ENCODE peak calls at places on chromosomes 1 and 21, in ten cellular contexts. P, M, F, H, J, I, O, C, A and W are unnamed samples.

GRCh38 chr1:231625975-231626534 is 535 bp upstream of the DISC1 start:
- DNase-seq in A (no peak), P (peak), M (peak), O (no peak), F (no peak), J (no peak), H (no peak), C (no peak), I (no peak), W (no peak)

GRCh38 chr21:44736291-44737004 is 25.1 kb upstream of the TSPEAR start:
- DNase-seq in C (no peak), M (no peak), I (no peak), A (no peak), J (peak), P (peak), H (no peak), F (peak), O (no peak), W (no peak)

GRCh38 chr1:41917835-41918449 is 780 bp downstream of the HIVEP3 start:
- DNase-seq in P (peak), M (peak), A (peak), J (peak), F (peak), O (peak), I (no peak), H (no peak), C (peak), W (no peak)

GRCh38 chr1:114428083-114428754 is 82.8 kb downstream of the TRIM33 start:
- DNase-seq in O (no peak), I (no peak), F (peak), H (no peak), M (peak), P (no peak), J (no peak), A (no peak), C (peak), W (peak)

GRCh38 chr1:181632492-181632891 is 149.2 kb downstream of the CACNA1E start:
- DNase-seq in O (no peak), P (no peak), C (no peak), M (no peak), H (no peak), J (no peak), F (no peak), I (no peak), A (no peak), W (no peak)

GRCh38 chr1:35001743-35002142 is 16.6 kb upstream of the TMEM35B start:
- DNase-seq in A (no peak), F (no peak), I (no peak), O (no peak), H (no peak), P (no peak), M (no peak), C (peak), J (no peak), W (peak)

GRCh38 chr1:172821609-172822274 is 162.8 kb downstream of the FASLG start:
- DNase-seq in C (peak), O (no peak), A (no peak), J (no peak), H (no peak), F (no peak), P (no peak), I (no peak), M (no peak), W (peak)

GRCh38 chr1:1599030-1599916 is 662 bp downstream of the FNDC10 start:
- DNase-seq in H (no peak), A (peak), O (peak), I (no peak), C (peak), M (peak), F (no peak), J (no peak), P (peak), W (no peak)

GRCh38 chr1:232369451-232369850 is 260.5 kb downstream of the SIPA1L2 start:
- DNase-seq in P (no peak), C (no peak), M (no peak), F (no peak), J (no peak), A (no peak), O (no peak), H (no peak), I (no peak), W (no peak)

GRCh38 chr1:117166076-117166475 is 44.5 kb upstream of the TRIM45 start:
- DNase-seq in A (no peak), P (no peak), J (no peak), F (no peak), I (no peak), H (no peak), O (no peak), C (peak), M (no peak), W (peak)

GRCh38 chr21:15667010-15667409 is 62.8 kb upstream of the USP25 start:
- DNase-seq in J (no peak), M (no peak), A (no peak), C (peak), P (no peak), F (no peak), O (no peak), H (no peak), I (no peak), W (peak)

GRCh38 chr21:40847956-40848355 is 998 bp upstream of the DSCAM start:
- DNase-seq in M (no peak), F (no peak), O (peak), C (no peak), A (no peak), H (no peak), P (no peak), I (no peak), J (no peak), W (no peak)

GRCh38 chr1:112460672-112461071 is 48.1 kb upstream of the WNT2B start:
- DNase-seq in P (no peak), H (no peak), J (no peak), A (no peak), M (no peak), I (no peak), O (no peak), F (no peak), C (no peak), W (no peak)

GRCh38 chr1:17308593-17308992 is 596 bp downstream of the PADI4 start:
- DNase-seq in P (no peak), F (no peak), A (no peak), M (no peak), C (no peak), O (no peak), J (no peak), H (peak), I (no peak), W (no peak)

GRCh38 chr1:239909894-239910293 is 181.8 kb upstream of the FMN2 start:
- DNase-seq in H (no peak), I (no peak), J (no peak), M (no peak), O (peak), A (peak), F (no peak), C (peak), P (no peak), W (peak)

GRCh38 chr1:4132525-4133308 is 232.6 kb upstream of the C1orf174 start:
- DNase-seq in P (no peak), H (no peak), O (no peak), I (no peak), J (no peak), A (no peak), M (no peak), C (no peak), F (no peak), W (no peak)

GRCh38 chr1:21859669-21860179 is 47.7 kb downstream of the LDLRAD2 start:
- DNase-seq in O (no peak), M (no peak), A (no peak), F (no peak), C (no peak), I (no peak), J (no peak), H (no peak), P (no peak), W (no peak)

GRCh38 chr1:36207339-36207738 is 16.9 kb upstream of the THRAP3 start:
- DNase-seq in H (peak), A (peak), C (peak), P (peak), O (no peak), J (peak), I (no peak), M (peak), F (no peak), W (no peak)

GRCh38 chr1:9119745-9120144 is 9.2 kb downstream of the GPR157 start:
- DNase-seq in M (peak), F (no peak), H (no peak), J (no peak), P (no peak), O (no peak), C (no peak), A (peak), I (no peak), W (no peak)

GRCh38 chr1:81264976-81265375 is 535.8 kb upstream of the ADGRL2 start:
- DNase-seq in J (no peak), C (no peak), F (no peak), M (no peak), O (no peak), A (no peak), H (no peak), I (no peak), P (no peak), W (no peak)
- TF ChIP-seq CTCF in J (no peak), C (no peak), F (no peak), M (no peak), O (no peak), A (no peak), H (no peak), I (no peak), P (no peak), W (no peak)

DNA sequence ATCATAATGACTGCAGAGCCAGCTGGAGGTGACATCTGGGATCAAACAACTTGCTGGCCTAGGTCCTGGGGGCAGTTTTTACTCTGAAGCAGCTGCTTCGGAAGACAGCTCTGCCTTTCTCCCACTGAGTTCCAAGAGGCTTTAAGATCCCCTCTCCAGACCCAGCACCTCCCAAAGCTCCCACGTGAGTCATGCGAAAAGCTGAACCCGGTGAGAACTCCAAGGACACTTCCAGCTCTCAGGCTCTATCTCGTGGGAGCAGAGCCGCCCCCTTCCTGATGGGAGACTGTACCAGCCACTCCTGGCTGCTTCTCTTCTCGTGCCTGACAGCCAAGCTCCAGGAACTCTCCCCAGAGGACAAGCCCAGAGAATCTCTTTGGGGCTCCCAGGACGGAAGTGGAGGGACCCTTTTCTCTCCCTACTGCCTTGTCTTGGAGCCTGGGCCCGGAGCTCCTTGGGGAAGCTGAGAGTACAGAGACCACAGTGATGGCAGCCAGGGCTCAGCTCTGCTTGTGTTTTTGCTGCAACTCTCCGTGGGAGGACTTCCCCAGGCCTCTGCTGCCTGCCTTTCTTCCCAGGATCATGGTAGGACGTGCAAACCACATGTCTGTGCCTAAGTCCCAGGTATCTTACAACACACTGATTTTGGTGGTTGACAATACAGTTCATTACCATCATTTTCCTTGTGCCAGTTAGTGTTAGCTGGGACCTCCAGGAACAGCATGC is 40.6 kb downstream of the STUM start:
- DNase-seq in H (no peak), I (no peak), C (peak), A (no peak), M (no peak), O (no peak), P (no peak), J (no peak), F (no peak), W (no peak)
- TF ChIP-seq CTCF in H (no peak), I (no peak), C (no peak), A (no peak), M (no peak), O (no peak), P (no peak), J (no peak), F (no peak), W (no peak)

DNA sequence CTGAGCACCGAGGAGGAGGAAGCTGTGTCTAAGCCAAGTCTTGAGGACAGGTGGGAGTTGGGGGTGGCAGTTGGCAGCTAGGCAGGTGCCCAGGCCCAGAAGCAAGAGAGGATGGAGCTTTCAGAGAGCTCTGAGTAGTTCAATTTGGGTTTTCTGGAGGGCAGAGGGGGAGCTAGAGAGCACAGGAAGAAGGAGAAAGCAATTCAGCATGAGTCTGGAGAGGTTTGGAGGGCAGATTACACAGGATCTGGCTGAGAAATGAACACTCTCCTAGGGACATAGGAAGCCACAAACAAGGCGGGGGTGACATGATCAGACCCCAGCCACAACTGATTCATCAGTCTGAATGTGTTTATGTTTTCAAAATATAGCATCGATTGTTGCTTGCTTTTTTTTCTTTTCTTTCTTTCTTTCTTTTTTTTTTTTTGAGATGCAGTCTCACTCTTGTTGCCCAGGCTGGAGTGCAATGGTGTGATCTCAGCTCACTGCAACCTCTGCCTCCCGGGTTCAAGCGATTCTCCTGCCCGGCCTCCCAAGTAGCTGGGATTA is 23.8 kb downstream of the PTPRF start:
- DNase-seq in C (peak), I (no peak), P (peak), O (peak), A (no peak), H (no peak), M (peak), F (peak), J (no peak), W (peak)
- TF ChIP-seq CTCF in C (peak), I (no peak), P (peak), O (peak), A (no peak), H (no peak), M (peak), F (peak), J (peak), W (peak)

GRCh38 chr21:25871566-25871965 is 136.8 kb downstream of the GABPA start:
- DNase-seq in I (no peak), H (no peak), O (no peak), C (no peak), F (peak), M (peak), J (no peak), P (peak), A (no peak), W (no peak)
- TF ChIP-seq CTCF in I (no peak), H (no peak), O (peak), C (peak), F (peak), M (peak), J (no peak), P (peak), A (no peak), W (peak)

GRCh38 chr1:206925116-206925736 is 3.5 kb upstream of the FCMR start:
- DNase-seq in P (peak), F (no peak), M (peak), A (peak), O (no peak), C (no peak), H (no peak), J (no peak), I (no peak), W (no peak)
- TF ChIP-seq CTCF in P (no peak), F (no peak), M (peak), A (no peak), O (peak), C (no peak), H (no peak), J (no peak), I (no peak), W (no peak)

GRCh38 chr1:109089242-109090015 is 1.1 kb upstream of the TMEM167B start:
- DNase-seq in I (no peak), O (peak), F (peak), M (no peak), P (peak), A (peak), C (peak), H (no peak), J (peak), W (peak)
- TF ChIP-seq CTCF in I (no peak), O (peak), F (no peak), M (peak), P (peak), A (peak), C (peak), H (peak), J (peak), W (peak)

GRCh38 chr1:15804060-15804459 is 3.4 kb downstream of the UQCRHL start:
- DNase-seq in C (no peak), P (no peak), I (no peak), F (no peak), M (no peak), A (no peak), O (no peak), J (no peak), H (no peak), W (no peak)

GRCh38 chr1:15807121-15807520 is 328 bp downstream of the UQCRHL start:
- DNase-seq in P (no peak), C (no peak), H (no peak), M (no peak), F (no peak), J (no peak), O (no peak), A (no peak), I (no peak), W (no peak)

GRCh38 chr1:15802234-15802965 is 5.0 kb downstream of the UQCRHL start:
- DNase-seq in H (no peak), F (no peak), I (no peak), O (no peak), A (no peak), J (no peak), M (no peak), C (no peak), P (no peak), W (peak)

GRCh38 chr1:15799928-15800835 is 7.3 kb downstream of the UQCRHL start:
- DNase-seq in C (peak), H (peak), O (peak), I (no peak), J (peak), F (peak), M (no peak), A (peak), P (peak), W (peak)

DNA sequence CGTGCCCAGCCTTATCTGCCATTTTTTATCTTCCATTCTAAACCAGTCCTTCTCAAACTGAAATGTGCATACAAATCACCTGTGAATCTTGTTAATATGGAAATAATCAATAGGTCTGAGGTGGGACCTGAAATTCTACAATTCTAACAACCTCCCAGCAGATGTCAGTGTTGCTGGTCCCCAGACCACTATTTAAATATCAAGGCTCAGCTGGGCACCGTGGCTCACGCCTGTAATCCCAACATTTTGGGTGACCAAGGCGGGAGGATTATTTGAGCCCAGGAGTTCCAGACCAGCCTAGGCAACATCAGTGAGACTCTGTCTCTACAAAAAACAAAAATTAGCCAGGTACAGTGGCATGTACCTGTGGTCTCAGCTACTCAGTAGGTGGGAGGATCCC is 4.1 kb downstream of the UQCRHL start:
- DNase-seq in H (no peak), O (peak), J (no peak), P (peak), I (no peak), F (no peak), A (no peak), C (no peak), M (peak), W (peak)
- TF ChIP-seq CTCF in H (no peak), O (peak), J (peak), P (peak), I (no peak), F (peak), A (no peak), C (peak), M (peak), W (peak)

GRCh38 chr1:155051342-155051776 is 243 bp downstream of the ADAM15 start:
- DNase-seq in I (no peak), H (no peak), F (no peak), J (no peak), A (no peak), O (no peak), C (no peak), M (no peak), P (no peak), W (no peak)
- TF ChIP-seq CTCF in I (no peak), H (no peak), F (no peak), J (no peak), A (no peak), O (no peak), C (no peak), M (no peak), P (no peak), W (no peak)